ENCODE peak calls at places on chromosomes 13 and 19, in four cellular contexts. G is H1, M is K562, C is HepG2. H is an unnamed sample.

GRCh38 chr19:38032951-38033350 is 125.9 kb downstream of the SIPA1L3 start:
- DNase-seq in G (no peak), M (no peak), C (no peak), H (no peak)

GRCh38 chr13:99895999-99896695 is 75.4 kb downstream of the ZIC5 start:
- DNase-seq in G (peak), M (no peak), C (no peak), H (peak)

GRCh38 chr19:48660854-48661731 is 11.7 kb downstream of the NTN5 start:
- DNase-seq in G (peak), M (peak), C (peak), H (peak)

GRCh38 chr19:46812898-46813569 is 24.6 kb upstream of the SLC1A5 start:
- DNase-seq in G (peak), M (peak), C (peak), H (peak)

GRCh38 chr13:32791545-32792172 is 205.4 kb downstream of the PDS5B start:
- DNase-seq in G (no peak), M (no peak), C (peak), H (no peak)

GRCh38 chr13:21852043-21852442 is 181.2 kb downstream of the FGF9 start:
- DNase-seq in G (no peak), M (no peak), C (no peak), H (no peak)

GRCh38 chr19:10553943-10554381 is 10.3 kb downstream of the ATG4D start:
- DNase-seq in G (no peak), M (no peak), C (no peak), H (no peak)

GRCh38 chr13:77523834-77524728 is 11.4 kb upstream of the SCEL start:
- DNase-seq in G (no peak), M (no peak), C (no peak), H (no peak)

GRCh38 chr19:54121259-54121658 is 5.7 kb downstream of the PRPF31 start:
- DNase-seq in G (no peak), M (no peak), C (no peak), H (no peak)

GRCh38 chr13:53159439-53159838 is 130.8 kb downstream of the OLFM4 start:
- DNase-seq in G (no peak), M (no peak), C (no peak), H (no peak)

GRCh38 chr19:46660008-46660517 is 919 bp downstream of the DACT3 start:
- DNase-seq in G (peak), M (peak), C (no peak), H (peak)

GRCh38 chr19:40539070-40539469 is 37.6 kb upstream of the SHKBP1 start:
- DNase-seq in G (no peak), M (no peak), C (no peak), H (no peak)

GRCh38 chr19:7849631-7850428 is 19.8 kb downstream of the EVI5L start:
- DNase-seq in G (no peak), M (no peak), C (no peak), H (no peak)

GRCh38 chr13:23856008-23856750 is 33.0 kb downstream of the MIPEP start:
- DNase-seq in G (no peak), M (no peak), C (no peak), H (no peak)

GRCh38 chr19:50417850-50418185 is 920 bp upstream of the SPIB start:
- DNase-seq in G (no peak), M (no peak), C (no peak), H (no peak)

GRCh38 chr19:50416034-50416814 is 2.5 kb upstream of the SPIB start:
- DNase-seq in G (no peak), M (no peak), C (no peak), H (no peak)

GRCh38 chr19:50418186-50419021 is at the start of gene SPIB:
- DNase-seq in G (no peak), M (no peak), C (no peak), H (no peak)

GRCh38 chr19:50416815-50417137 is 2.0 kb upstream of the SPIB start:
- DNase-seq in G (no peak), M (no peak), C (no peak), H (no peak)

DNA sequence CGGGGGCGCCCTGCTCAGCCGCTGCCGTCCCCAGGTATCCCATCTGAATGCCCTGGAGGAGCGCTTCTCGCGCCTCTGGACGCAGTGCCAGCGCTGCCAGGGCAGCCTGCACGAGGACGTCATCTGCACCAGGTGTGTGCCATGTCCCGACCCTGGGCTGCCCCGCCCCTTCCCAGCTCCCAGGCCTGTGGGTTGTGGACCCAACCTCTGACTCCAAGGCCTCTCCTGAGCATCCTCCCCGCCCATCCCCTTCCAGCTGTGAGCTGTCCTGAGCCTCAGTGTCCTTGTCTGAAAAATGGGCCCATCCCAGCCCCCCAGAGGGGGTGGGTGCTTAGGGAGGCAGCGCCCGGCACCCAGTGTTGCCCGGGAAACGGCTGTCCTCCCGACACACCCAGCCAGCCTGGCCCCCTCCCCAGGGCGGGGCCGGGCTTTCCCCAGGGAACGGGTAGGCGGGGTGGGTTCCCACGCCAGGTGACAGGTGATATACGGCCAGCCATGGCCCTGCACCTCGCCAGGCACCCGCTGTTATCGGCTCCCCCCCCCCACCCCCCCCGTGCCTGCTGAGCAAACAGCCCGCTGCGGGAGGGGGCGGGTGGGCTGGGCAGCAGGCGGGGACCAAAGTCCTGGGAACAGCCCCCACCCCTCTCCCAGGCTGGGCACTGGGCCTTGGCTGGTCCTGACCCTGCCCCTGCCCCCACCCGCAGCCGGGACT is 1.4 kb upstream of the SPIB start:
- DNase-seq in G (no peak), M (no peak), C (no peak), H (no peak)
- TF ChIP-seq MAX in G (no peak), M (no peak), C (no peak), H (no peak)

GRCh38 chr19:28184997-28185396 is 1028.0 kb downstream of the UQCRFS1 start:
- DNase-seq in G (no peak), M (no peak), C (no peak), H (no peak)
- TF ChIP-seq JUN in G (no peak), M (no peak), C (no peak), H (no peak)

GRCh38 chr13:101144808-101145419 is 271.4 kb downstream of the NALCN start:
- DNase-seq in G (no peak), M (peak), C (peak), H (no peak)
- TF ChIP-seq ATF3 in G (no peak), M (no peak), C (no peak), H (no peak)

DNA sequence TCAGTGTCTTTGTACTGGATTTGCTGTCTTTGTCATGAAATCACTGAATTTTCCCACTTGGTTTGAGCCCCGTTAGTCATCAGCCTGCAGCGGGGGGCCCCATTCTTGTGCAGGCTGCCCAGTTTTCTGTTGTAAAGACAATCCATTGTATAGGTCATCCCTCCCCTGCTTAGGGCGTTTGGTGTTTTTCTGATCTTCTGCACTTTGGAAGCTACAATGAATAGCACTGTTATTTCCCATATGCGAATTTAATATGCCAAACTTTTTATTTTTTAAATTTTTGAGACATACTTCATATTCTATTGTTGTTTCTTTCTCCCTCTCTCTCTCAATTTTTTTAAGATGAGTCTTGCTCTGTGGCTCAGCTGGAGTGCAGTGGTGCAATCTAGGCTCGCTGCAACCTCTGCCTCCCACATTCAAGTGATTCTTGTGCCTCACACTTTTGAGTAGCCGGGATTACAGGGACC is 9.0 kb downstream of the SLC27A1 start:
- DNase-seq in G (no peak), M (no peak), C (no peak), H (no peak)
- TF ChIP-seq MAX in G (no peak), M (no peak), C (no peak), H (no peak)

GRCh38 chr19:6671960-6672359 is 2.0 kb upstream of the TNFSF14 start:
- DNase-seq in G (no peak), M (no peak), C (no peak), H (no peak)

GRCh38 chr19:6667114-6667627 is 2.8 kb downstream of the TNFSF14 start:
- DNase-seq in G (no peak), M (peak), C (no peak), H (no peak)

GRCh38 chr19:6672693-6673290 is 2.8 kb upstream of the TNFSF14 start:
- DNase-seq in G (no peak), M (no peak), C (no peak), H (no peak)

GRCh38 chr19:6664916-6665315 is 5.0 kb downstream of the TNFSF14 start:
- DNase-seq in G (no peak), M (no peak), C (no peak), H (no peak)

DNA sequence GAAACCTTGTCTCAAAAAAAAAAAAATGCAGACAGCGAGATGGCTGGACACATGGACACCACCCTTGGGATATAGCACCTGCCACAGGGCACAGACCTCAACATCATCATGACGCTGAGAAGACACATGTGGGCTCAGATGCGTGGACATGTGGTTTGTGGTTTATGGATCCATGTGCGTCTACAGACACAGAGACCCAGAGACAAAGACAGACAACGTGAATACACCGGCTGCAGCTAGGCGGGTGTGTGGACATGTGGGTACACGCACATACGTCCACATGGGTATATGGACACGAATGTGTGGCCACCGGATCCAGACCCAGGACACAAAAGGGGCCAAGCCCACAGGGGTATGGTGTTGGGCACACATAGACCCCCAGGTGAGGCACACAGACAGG is 1.3 kb downstream of the TNFSF14 start:
- DNase-seq in G (no peak), M (no peak), C (no peak), H (no peak)
- TF ChIP-seq JUN in G (no peak), M (no peak), C (no peak), H (no peak)

DNA sequence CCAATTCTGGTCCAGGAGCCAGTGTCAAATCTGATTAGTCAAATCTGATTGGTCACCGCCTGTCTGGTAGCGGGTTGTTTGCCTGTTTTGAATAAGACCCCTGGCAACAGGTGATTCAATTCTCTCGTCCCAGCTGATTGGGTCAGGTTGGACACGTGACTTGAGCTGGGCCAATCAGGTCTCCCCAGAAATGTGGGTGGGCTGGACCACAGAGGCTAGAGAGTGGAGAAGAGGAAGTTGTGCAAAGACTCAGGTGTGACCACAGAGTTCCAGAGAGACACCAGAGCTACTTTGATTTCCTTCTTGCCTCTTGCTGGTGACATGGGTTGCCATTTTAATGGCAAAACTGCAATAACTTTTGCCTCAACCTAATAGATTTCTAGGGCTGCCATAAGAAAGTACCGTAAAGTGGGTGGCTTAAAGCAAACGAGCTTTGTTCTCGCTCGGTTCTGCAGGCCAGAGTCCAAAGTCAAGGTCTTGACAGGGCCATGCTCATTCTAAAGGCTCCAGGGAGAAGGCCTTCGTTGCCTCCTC is 5.4 kb downstream of the TNFSF9 start:
- DNase-seq in G (peak), M (peak), C (peak), H (peak)
- TF ChIP-seq ATF3 in G (no peak), M (no peak), C (no peak), H (no peak)

DNA sequence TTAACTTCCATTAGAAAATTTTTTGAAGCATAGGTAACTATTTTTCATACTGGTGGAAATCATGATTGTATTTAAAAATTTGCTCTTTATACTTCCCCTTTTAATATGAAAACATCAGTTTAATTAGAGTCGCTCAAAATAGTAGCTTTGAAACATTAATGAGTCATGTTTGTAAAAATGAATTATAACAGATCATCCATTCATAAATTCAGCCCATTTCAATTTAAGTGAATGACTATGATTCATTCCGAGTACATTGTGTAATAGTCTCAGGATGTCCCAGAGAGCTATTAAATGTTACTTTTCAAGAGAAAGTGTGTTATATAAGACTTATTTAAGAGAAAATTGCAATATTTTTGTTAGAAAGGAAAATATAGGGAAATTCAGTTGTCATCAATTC is 111.0 kb downstream of the FNDC3A start:
- DNase-seq in G (no peak), M (no peak), C (no peak), H (no peak)
- TF ChIP-seq MAX in G (no peak), M (no peak), C (no peak), H (no peak)

GRCh38 chr13:58300974-58301681 is 669.6 kb downstream of the PCDH17 start:
- DNase-seq in G (no peak), M (no peak), C (no peak), H (no peak)

GRCh38 chr13:58300224-58300623 is 668.7 kb downstream of the PCDH17 start:
- DNase-seq in G (no peak), M (no peak), C (no peak), H (no peak)

GRCh38 chr13:58298556-58299135 is 667.1 kb downstream of the PCDH17 start:
- DNase-seq in G (no peak), M (no peak), C (peak), H (no peak)

GRCh38 chr13:58302349-58302748 is 670.8 kb downstream of the PCDH17 start:
- DNase-seq in G (no peak), M (no peak), C (no peak), H (no peak)
- TF ChIP-seq JUN in G (no peak), M (no peak), C (no peak), H (no peak)

DNA sequence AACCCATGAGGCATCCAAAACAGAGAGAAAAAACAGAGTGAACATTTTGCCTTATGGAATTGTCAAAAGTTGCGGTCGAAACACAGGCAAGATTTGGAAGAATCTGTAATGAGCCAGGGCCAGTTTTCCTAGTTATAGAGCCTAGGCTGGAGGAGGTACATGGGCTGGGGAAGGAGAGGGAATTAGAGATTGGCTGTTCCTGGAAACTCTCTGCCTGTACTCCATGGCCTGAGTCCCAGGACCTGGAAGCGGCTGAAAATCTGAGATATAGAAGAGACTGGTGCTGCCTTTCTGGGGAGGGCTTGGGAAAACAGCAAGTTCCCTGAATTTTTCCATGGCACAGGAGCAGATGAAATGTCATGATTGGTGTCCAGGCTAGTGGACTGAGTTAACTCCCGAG is 122.8 kb upstream of the KLF12 start:
- DNase-seq in G (no peak), M (no peak), C (no peak), H (no peak)
- TF ChIP-seq ATF3 in G (no peak), M (no peak), C (no peak), H (no peak)